ENCODE peak calls at places on chromosomes 3 and 15, in ten cellular contexts. O is AG04450, J is fibroblast of villous mesenchyme, P is foreskin fibroblast, Y is cardiac muscle cell, V is gastrocnemius medialis, T is brain microvascular endothelial cell, L is mucosa of descending colon, I is bronchial epithelial cell, F is BE2C. R is an unnamed sample.
A peak's percentile ranks its signal among the peaks of the same experiment; 100 is the strongest.

GRCh38 chr3:176953106-176954080 is 243.9 kb downstream of the TBL1XR1 start:
- DNase-seq in I (peak; percentile 27), F (no peak), T (peak; percentile 45), O (peak; percentile 49), L (peak; percentile 66), Y (no peak), V (peak; percentile 93), J (peak; percentile 97), P (peak; percentile 14), R (peak; percentile 95)

GRCh38 chr3:39211332-39212130 is 19.1 kb upstream of the XIRP1 start:
- DNase-seq in T (no peak), V (no peak), L (no peak), F (no peak), Y (no peak), P (no peak), J (no peak), I (no peak), O (no peak), R (no peak)

GRCh38 chr15:55652363-55652762 is 64.2 kb upstream of the PYGO1 start:
- DNase-seq in P (no peak), O (no peak), Y (peak; percentile 23), J (no peak), F (no peak), T (no peak), I (no peak), L (no peak), V (no peak), R (no peak)

GRCh38 chr15:58564967-58565366 is 133.2 kb downstream of the LIPC start:
- DNase-seq in I (no peak), F (peak; percentile 47), P (no peak), V (no peak), T (no peak), J (no peak), L (no peak), O (no peak), Y (no peak), R (no peak)

GRCh38 chr3:149442845-149443544 is 31.5 kb upstream of the TM4SF4 start:
- DNase-seq in Y (no peak), F (no peak), P (peak; percentile 87), O (no peak), T (peak; percentile 85), I (peak; percentile 82), L (no peak), V (no peak), J (peak; percentile 56), R (peak; percentile 65)

GRCh38 chr3:117721866-117722265 is 1012.3 kb downstream of the TUSC7 start:
- DNase-seq in I (no peak), V (no peak), T (no peak), O (no peak), J (no peak), L (no peak), F (no peak), Y (no peak), P (no peak), R (no peak)

GRCh38 chr3:46369675-46370132 is 1.0 kb upstream of the CCR5 start:
- DNase-seq in I (no peak), Y (no peak), P (no peak), V (no peak), F (no peak), O (no peak), L (no peak), J (no peak), T (no peak), R (no peak)

GRCh38 chr3:72345237-72345878 is 502.9 kb downstream of the SHQ1 start:
- DNase-seq in I (peak; percentile 16), F (no peak), Y (no peak), L (no peak), T (no peak), P (no peak), V (no peak), J (peak; percentile 48), O (no peak), R (no peak)

GRCh38 chr3:16085884-16086608 is 88.4 kb upstream of the GALNT15 start:
- DNase-seq in O (no peak), V (peak; percentile 60), J (no peak), L (no peak), T (no peak), F (no peak), P (no peak), I (no peak), Y (no peak), R (peak; percentile 81)

GRCh38 chr15:52673312-52673711 is 5.9 kb downstream of the ATOSA start:
- DNase-seq in O (no peak), F (no peak), J (peak; percentile 23), P (peak; percentile 50), T (no peak), Y (no peak), L (no peak), V (no peak), I (peak; percentile 48), R (no peak)

GRCh38 chr15:101689901-101690300 is 34.4 kb downstream of the TARS3 start:
- DNase-seq in P (peak; percentile 43), O (no peak), Y (no peak), F (no peak), I (peak; percentile 76), V (no peak), J (peak; percentile 35), L (no peak), T (peak; percentile 69), R (peak; percentile 57)

GRCh38 chr3:308597-309321 is 112.2 kb downstream of the CHL1 start:
- DNase-seq in F (no peak), J (no peak), I (no peak), O (no peak), Y (no peak), L (no peak), P (no peak), V (no peak), T (no peak), R (no peak)

GRCh38 chr15:41585140-41586047 is 26.4 kb downstream of the TYRO3 start:
- DNase-seq in F (peak; percentile 68), O (no peak), L (peak; percentile 55), V (peak; percentile 28), I (peak; percentile 37), Y (peak; percentile 47), T (peak; percentile 37), P (peak; percentile 76), J (peak; percentile 48), R (peak; percentile 64)

GRCh38 chr3:11554236-11554610 is 89.5 kb downstream of the VGLL4 start:
- DNase-seq in F (no peak), Y (no peak), V (no peak), T (no peak), I (no peak), P (no peak), L (peak; percentile 21), J (no peak), O (no peak), R (no peak)

GRCh38 chr3:113211370-113212154 is at the start of gene BOC:
- DNase-seq in P (peak; percentile 80), Y (peak; percentile 65), I (peak; percentile 48), J (peak; percentile 51), L (peak; percentile 29), T (no peak), V (no peak), O (no peak), F (peak; percentile 17), R (peak; percentile 36)

DNA sequence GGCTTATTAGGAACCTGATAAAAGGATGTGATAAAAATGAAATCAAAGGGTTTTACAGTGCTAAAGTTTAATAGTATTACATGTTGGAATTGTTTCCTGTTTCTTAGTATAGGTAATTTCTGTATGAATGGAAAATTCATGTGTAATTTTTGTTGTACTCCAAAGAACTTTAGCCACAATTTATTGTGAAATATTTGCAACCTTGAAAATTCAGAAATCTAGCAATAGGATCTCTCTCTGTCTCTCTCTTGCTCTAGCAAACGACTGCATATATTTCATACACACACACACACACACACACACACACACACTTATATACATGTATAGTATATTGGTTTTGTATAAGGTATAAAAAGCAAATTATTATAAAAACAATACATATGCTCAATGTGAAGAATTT is 59.6 kb downstream of the PIAS1 start:
- DNase-seq in T (no peak), I (no peak), P (no peak), L (no peak), Y (no peak), F (no peak), J (no peak), V (no peak), O (no peak), R (peak; percentile 13)
- H3K4me3 ChIP-seq in T (no peak overlapping the region), I (no peak overlapping the region), P (peak overlapping the region; percentile 54), L (no peak overlapping the region), Y (no peak overlapping the region), F (no peak overlapping the region), J (peak overlapping the region; percentile 48), V (peak overlapping the region; percentile 8), O (no peak overlapping the region), R (no peak overlapping the region)

GRCh38 chr15:81258455-81258854 is 61.8 kb downstream of the IL16 start:
- DNase-seq in P (no peak), L (no peak), J (no peak), I (no peak), O (no peak), V (no peak), F (no peak), Y (no peak), T (no peak), R (no peak)

GRCh38 chr15:81257435-81257834 is 60.8 kb downstream of the IL16 start:
- DNase-seq in F (no peak), J (no peak), I (no peak), P (no peak), L (no peak), V (no peak), T (no peak), O (no peak), Y (no peak), R (no peak)

GRCh38 chr15:81255596-81255995 is 58.9 kb downstream of the IL16 start:
- DNase-seq in F (no peak), V (no peak), P (no peak), L (no peak), J (no peak), O (no peak), I (no peak), Y (no peak), T (no peak), R (no peak)

GRCh38 chr15:81254277-81255265 is 57.9 kb downstream of the IL16 start:
- DNase-seq in T (no peak), J (peak; percentile 56), Y (no peak), I (peak; percentile 40), F (no peak), V (no peak), P (peak; percentile 59), L (no peak), O (no peak), R (peak; percentile 50)

GRCh38 chr15:81256916-81257315 is 60.2 kb downstream of the IL16 start:
- DNase-seq in Y (no peak), J (peak; percentile 62), L (no peak), I (peak; percentile 58), F (no peak), V (no peak), T (no peak), P (peak; percentile 72), O (no peak), R (peak; percentile 81)
- TF ChIP-seq CTCF in Y (peak; percentile 61), J (peak; percentile 54), L (no peak), I (peak; percentile 38), F (no peak), V (peak; percentile 42), T (peak; percentile 36), P (peak; percentile 49), O (peak; percentile 76), R (peak; percentile 61)

GRCh38 chr15:96285306-96285705 is 45.2 kb upstream of the NR2F2 start:
- DNase-seq in V (peak; percentile 51), P (peak; percentile 95), J (peak; percentile 71), L (no peak), O (peak; percentile 97), I (no peak), Y (no peak), F (no peak), T (peak; percentile 99), R (peak; percentile 100)
- H3K4me3 ChIP-seq in V (peak overlapping the region; percentile 29), P (peak overlapping the region; percentile 21), J (no peak overlapping the region), L (no peak overlapping the region), O (peak overlapping the region; percentile 38), I (no peak overlapping the region), Y (no peak overlapping the region), F (no peak overlapping the region), T (peak overlapping the region; percentile 15), R (no peak overlapping the region)

GRCh38 chr15:92112180-92112579 is 258.7 kb downstream of the SLCO3A1 start:
- DNase-seq in T (no peak), I (no peak), Y (no peak), J (no peak), V (no peak), L (no peak), O (peak; percentile 10), P (peak; percentile 36), F (no peak), R (no peak)
- TF ChIP-seq CTCF in T (no peak), I (no peak), Y (no peak), J (no peak), V (no peak), L (no peak), O (no peak), P (no peak), F (no peak), R (no peak)